ENCODE peak calls at places on chromosomes 2 and 18, in ten cellular contexts. X is HFFc6, F is cardiac fibroblast, J is posterior vena cava, C is NCI-H2081, B is anterior cingulate cortex, R is GM23248, W is GM12864, Q is WTC11, Z is right cardiac atrium. O is an unnamed sample.

GRCh38 chr2:110114801-110115200 is 821 bp downstream of the MALL start:
- DNase-seq in X (no peak), F (no peak), J (no peak), C (no peak), B (no peak), R (peak), W (no peak), Q (no peak), Z (no peak), O (no peak)

GRCh38 chr18:63249781-63250180 is 69.8 kb downstream of the BCL2 start:
- DNase-seq in X (no peak), F (no peak), J (no peak), C (no peak), B (no peak), R (no peak), W (no peak), Q (no peak), Z (no peak), O (no peak)

GRCh38 chr2:72330673-72331072 is 183.0 kb upstream of the CYP26B1 start:
- DNase-seq in X (no peak), F (no peak), J (no peak), C (no peak), B (no peak), R (no peak), W (no peak), Q (no peak), Z (no peak), O (no peak)

GRCh38 chr18:62339106-62339988 is 14.2 kb downstream of the TNFRSF11A start:
- DNase-seq in X (peak), F (peak), J (no peak), C (no peak), B (no peak), R (peak), W (no peak), Q (peak), Z (no peak), O (peak)

GRCh38 chr2:219501849-219502248 is 3.2 kb downstream of the GMPPA start:
- DNase-seq in X (no peak), F (no peak), J (no peak), C (no peak), B (no peak), R (no peak), W (no peak), Q (no peak), Z (peak), O (no peak)

GRCh38 chr2:121489284-121489683 is 41.4 kb upstream of the RNU4ATAC start:
- DNase-seq in X (no peak), F (peak), J (no peak), C (peak), B (no peak), R (no peak), W (no peak), Q (no peak), Z (no peak), O (no peak)

GRCh38 chr18:10035306-10035991 is 121.6 kb downstream of the VAPA start:
- DNase-seq in X (peak), F (peak), J (no peak), C (no peak), B (no peak), R (peak), W (no peak), Q (no peak), Z (no peak), O (no peak)

GRCh38 chr2:190093793-190094192 is 31.3 kb upstream of the MSTN start:
- DNase-seq in X (no peak), F (peak), J (no peak), C (no peak), B (no peak), R (peak), W (no peak), Q (no peak), Z (no peak), O (no peak)

O was measured in nucleus accumbens.